ENCODE peak calls at places on chromosomes 7 and 10, in six cellular contexts. P is CD4-positive, alpha-beta memory T cell; V is Panc1; C is pancreas; I is testis; Q is spleen. S is an unnamed sample. For H3K4me1, the result is how much of the 10 kb centered on the place peaks cover.

GRCh38 chr10:73625004-73625883 is 16.0 kb downstream of the MYOZ1 start:
- DNase-seq in P (peak), V (no peak), C (no peak), I (peak), Q (peak), S (peak)

GRCh38 chr7:76063525-76063924 is 15.6 kb downstream of the MDH2 start:
- DNase-seq in P (no peak), V (no peak), C (no peak), I (peak), Q (peak), S (no peak)

GRCh38 chr10:119421887-119422684 is 120.4 kb downstream of the RGS10 start:
- DNase-seq in P (no peak), V (no peak), C (no peak), I (no peak), Q (no peak), S (no peak)

GRCh38 chr7:5177060-5177459 is 13.0 kb upstream of the WIPI2 start:
- DNase-seq in P (no peak), V (no peak), C (peak), I (peak), Q (no peak), S (peak)

GRCh38 chr7:121385800-121386179 is 10.3 kb downstream of the FAM3C start:
- DNase-seq in P (peak), V (no peak), C (no peak), I (no peak), Q (no peak), S (no peak)

GRCh38 chr10:44180321-44181154 is 204.4 kb downstream of the CXCL12 start:
- DNase-seq in P (no peak), V (no peak), C (no peak), I (no peak), Q (no peak), S (no peak)

GRCh38 chr7:23020742-23021401 is 6.9 kb upstream of the HYCC1 start:
- DNase-seq in P (peak), V (no peak), C (no peak), I (no peak), Q (no peak), S (no peak)

GRCh38 chr10:14949291-14949690 is 4.6 kb downstream of the DCLRE1C start:
- DNase-seq in P (no peak), V (no peak), C (no peak), I (no peak), Q (no peak), S (no peak)

GRCh38 chr7:30740417-30741181 is 11.3 kb upstream of the INMT start:
- DNase-seq in P (peak), V (peak), C (peak), I (peak), Q (peak), S (peak)

GRCh38 chr7:72101444-72101843 is 310.7 kb downstream of the CALN1 start:
- DNase-seq in P (no peak), V (no peak), C (no peak), I (no peak), Q (no peak), S (no peak)

GRCh38 chr7:106217089-106217542 is 67.7 kb downstream of the NAMPT start:
- DNase-seq in P (no peak), V (peak), C (peak), I (peak), Q (peak), S (peak)

GRCh38 chr7:64992971-64993370 is 2.1 kb upstream of the ZNF117 start:
- DNase-seq in P (no peak), V (no peak), C (no peak), I (no peak), Q (no peak), S (no peak)

GRCh38 chr7:106258789-106259188 is 26.0 kb downstream of the NAMPT start:
- DNase-seq in P (peak), V (no peak), C (no peak), I (no peak), Q (no peak), S (no peak)

GRCh38 chr7:79176859-79177477 is 276.5 kb downstream of the MAGI2 start:
- DNase-seq in P (no peak), V (peak), C (no peak), I (peak), Q (no peak), S (no peak)

GRCh38 chr10:62738916-62739315 is 65.6 kb upstream of the ADO start:
- DNase-seq in P (no peak), V (no peak), C (no peak), I (no peak), Q (no peak), S (no peak)

GRCh38 chr10:36765777-36766176 is 359.6 kb upstream of the ANKRD30A start:
- DNase-seq in P (no peak), V (no peak), C (no peak), I (no peak), Q (no peak), S (no peak)

GRCh38 chr10:52741851-52742250 is 30.7 kb downstream of the MBL2 start:
- DNase-seq in P (no peak), V (no peak), C (no peak), I (no peak), Q (no peak), S (no peak)

GRCh38 chr10:23404461-23404980 is 34.4 kb upstream of the OTUD1 start:
- DNase-seq in P (no peak), V (no peak), C (no peak), I (no peak), Q (no peak), S (no peak)

GRCh38 chr10:97029271-97029670 is 156.5 kb downstream of the SLIT1 start:
- DNase-seq in P (no peak), V (no peak), C (no peak), I (no peak), Q (no peak), S (no peak)

GRCh38 chr7:35253680-35254495 is at the start of gene TBX20:
- DNase-seq in P (no peak), V (no peak), C (peak), I (peak), Q (peak), S (peak)

GRCh38 chr7:76267835-76268183 is 34.7 kb upstream of the HSPB1 start:
- DNase-seq in P (no peak), V (no peak), C (no peak), I (no peak), Q (no peak), S (no peak)

GRCh38 chr7:69104023-69104422 is 494.3 kb upstream of the AUTS2 start:
- DNase-seq in P (no peak), V (no peak), C (no peak), I (no peak), Q (no peak), S (no peak)

GRCh38 chr10:35533565-35533964 is 71.6 kb upstream of the GJD4 start:
- DNase-seq in P (no peak), V (no peak), C (no peak), I (no peak), Q (no peak), S (no peak)

GRCh38 chr10:8393531-8393930 is 339.0 kb downstream of the GATA3 start:
- DNase-seq in P (no peak), V (no peak), C (no peak), I (no peak), Q (no peak), S (no peak)

GRCh38 chr7:130996841-130997231 is 262.8 kb upstream of the KLF14 start:
- DNase-seq in P (no peak), V (peak), C (peak), I (no peak), Q (peak), S (no peak)

GRCh38 chr7:47037607-47038006 is 544.3 kb downstream of the TNS3 start:
- DNase-seq in P (no peak), V (no peak), C (no peak), I (no peak), Q (no peak), S (no peak)

GRCh38 chr10:20596065-20596760 is 300.9 kb downstream of the NEBL start:
- DNase-seq in P (no peak), V (no peak), C (no peak), I (no peak), Q (no peak), S (no peak)

GRCh38 chr10:119521443-119522204 is 20.9 kb downstream of the RGS10 start:
- DNase-seq in P (no peak), V (peak), C (no peak), I (no peak), Q (no peak), S (no peak)

GRCh38 chr7:151460474-151460855 is 20.5 kb upstream of the CRYGN start:
- DNase-seq in P (no peak), V (no peak), C (no peak), I (peak), Q (no peak), S (no peak)

DNA sequence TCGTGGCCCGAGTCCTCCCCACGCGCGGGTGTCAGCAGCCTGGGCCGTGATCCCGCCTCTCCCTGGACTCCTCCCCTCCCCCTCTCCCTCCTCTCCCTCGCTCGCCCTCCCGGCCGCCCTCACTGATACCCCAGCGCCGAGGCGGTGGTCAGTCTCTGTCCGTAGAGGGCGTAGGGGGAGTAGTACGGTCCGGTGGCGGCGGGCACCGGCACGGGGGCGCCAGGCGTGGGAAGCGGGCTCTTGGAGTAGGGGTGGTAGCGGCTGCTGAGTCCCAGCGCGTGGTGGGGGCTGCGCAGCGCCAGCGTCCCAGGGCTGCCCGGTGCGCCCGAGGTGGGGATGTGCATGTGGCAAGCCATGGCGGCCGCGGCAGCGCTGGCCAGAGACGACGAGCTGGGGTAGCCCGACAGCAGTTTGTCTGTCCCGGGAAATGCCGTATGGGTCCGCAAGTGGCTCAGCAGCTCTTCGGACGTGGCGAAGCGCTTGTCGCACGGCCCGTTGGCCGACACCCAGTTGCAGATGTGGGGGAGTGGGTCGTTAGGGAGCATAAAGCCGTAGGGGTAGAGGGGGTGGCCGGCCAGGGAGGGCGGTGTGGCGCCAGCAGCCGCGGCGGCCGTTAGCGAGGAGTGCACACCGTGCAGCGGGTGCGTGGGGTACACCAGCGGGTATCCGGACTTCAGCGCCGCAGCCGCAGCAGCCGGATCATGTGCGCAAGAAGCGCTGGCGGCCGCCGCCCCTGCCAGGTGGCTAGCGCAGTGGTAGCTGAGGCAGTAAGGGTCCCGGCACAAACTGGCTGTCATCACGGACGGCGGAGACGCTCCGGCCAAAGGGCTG is 2.7 kb downstream of the ZNF503 start:
- DNase-seq in P (no peak), V (no peak), C (peak), I (peak), Q (no peak), S (peak)
- H3K4me1 ChIP-seq in P (under half), V (under half), C (under half), I (under half), Q (half or more), S (under half)

GRCh38 chr7:6261699-6262098 is 10.7 kb downstream of the CYTH3 start:
- DNase-seq in P (no peak), V (no peak), C (no peak), I (no peak), Q (no peak), S (no peak)

GRCh38 chr7:6258440-6259182 is 13.8 kb downstream of the CYTH3 start:
- DNase-seq in P (peak), V (no peak), C (no peak), I (no peak), Q (no peak), S (no peak)

GRCh38 chr7:6259257-6259656 is 13.2 kb downstream of the CYTH3 start:
- DNase-seq in P (no peak), V (no peak), C (no peak), I (no peak), Q (no peak), S (no peak)

GRCh38 chr7:6262206-6262605 is 10.2 kb downstream of the CYTH3 start:
- DNase-seq in P (no peak), V (no peak), C (no peak), I (no peak), Q (no peak), S (no peak)

GRCh38 chr7:6260291-6261183 is 11.9 kb downstream of the CYTH3 start:
- DNase-seq in P (no peak), V (no peak), C (no peak), I (no peak), Q (no peak), S (no peak)
- H3K4me1 ChIP-seq in P (under half), V (under half), C (under half), I (under half), Q (under half), S (half or more)

GRCh38 chr10:71217266-71218045 is 5.1 kb downstream of the UNC5B start:
- DNase-seq in P (no peak), V (no peak), C (no peak), I (peak), Q (peak), S (peak)
- H3K4me1 ChIP-seq in P (under half), V (under half), C (under half), I (under half), Q (half or more), S (under half)

GRCh38 chr7:70739646-70740045 is 392.3 kb upstream of the GALNT17 start:
- DNase-seq in P (no peak), V (no peak), C (no peak), I (no peak), Q (no peak), S (no peak)
- H3K4me1 ChIP-seq in P (under half), V (under half), C (under half), I (under half), Q (under half), S (under half)

DNA sequence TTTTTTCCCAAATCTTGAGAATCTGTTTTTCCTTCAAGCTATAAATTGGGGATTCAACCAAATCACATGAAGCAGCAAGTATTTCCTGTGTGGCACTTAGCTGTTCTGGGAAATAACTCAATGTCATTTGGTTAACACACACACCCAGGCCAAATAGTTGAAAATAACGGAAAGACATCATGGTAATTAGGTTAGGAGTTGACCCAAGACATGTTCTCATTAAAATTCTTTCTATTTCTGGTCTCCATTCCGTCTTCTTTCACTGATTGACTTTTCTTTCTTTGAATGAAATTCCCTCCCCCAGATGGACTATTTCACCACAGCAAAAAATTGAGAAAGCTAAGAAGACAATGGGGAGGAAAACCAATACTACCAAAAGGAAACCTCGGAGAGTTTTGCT is 30.5 kb downstream of the NRP1 start:
- DNase-seq in P (no peak), V (no peak), C (no peak), I (no peak), Q (no peak), S (no peak)
- H3K4me1 ChIP-seq in P (under half), V (half or more), C (under half), I (under half), Q (half or more), S (under half)